ENCODE peak calls at places on chromosome 7, in four cellular contexts. Z is H1, K is mesendoderm, W is neuronal stem cell. R is an unnamed sample.

GRCh38 chr7:46558482-46559193 is 637.6 kb upstream of the IGFBP3 start:
- DNase-seq in Z (no peak), W (no peak), K (no peak), R (peak)

GRCh38 chr7:121872831-121873764 is at the start of gene PTPRZ1:
- DNase-seq in K (peak), W (peak), Z (peak), R (peak)

GRCh38 chr7:137895301-137896201 is 48.8 kb upstream of the DGKI start:
- DNase-seq in K (peak), W (no peak), Z (no peak), R (no peak)

GRCh38 chr7:52696183-52696582 is 339.2 kb upstream of the POM121L12 start:
- DNase-seq in K (peak), W (no peak), Z (no peak), R (no peak)

GRCh38 chr7:148318092-148318756 is 272.3 kb upstream of the C7orf33 start:
- DNase-seq in Z (no peak), K (peak), W (no peak), R (no peak)

GRCh38 chr7:42128703-42129102 is 108.3 kb downstream of the GLI3 start:
- DNase-seq in K (peak), W (no peak), Z (no peak), R (no peak)

GRCh38 chr7:67618569-67619543 is 622.2 kb downstream of the TYW1 start:
- DNase-seq in W (no peak), K (peak), Z (peak), R (no peak)

GRCh38 chr7:158861936-158862704 is 5.8 kb downstream of the DYNC2I1 start:
- DNase-seq in Z (no peak), K (no peak), W (no peak), R (no peak)

GRCh38 chr7:128361463-128362441 is at the start of gene PRRT4:
- DNase-seq in W (no peak), K (peak), Z (peak), R (no peak)

DNA sequence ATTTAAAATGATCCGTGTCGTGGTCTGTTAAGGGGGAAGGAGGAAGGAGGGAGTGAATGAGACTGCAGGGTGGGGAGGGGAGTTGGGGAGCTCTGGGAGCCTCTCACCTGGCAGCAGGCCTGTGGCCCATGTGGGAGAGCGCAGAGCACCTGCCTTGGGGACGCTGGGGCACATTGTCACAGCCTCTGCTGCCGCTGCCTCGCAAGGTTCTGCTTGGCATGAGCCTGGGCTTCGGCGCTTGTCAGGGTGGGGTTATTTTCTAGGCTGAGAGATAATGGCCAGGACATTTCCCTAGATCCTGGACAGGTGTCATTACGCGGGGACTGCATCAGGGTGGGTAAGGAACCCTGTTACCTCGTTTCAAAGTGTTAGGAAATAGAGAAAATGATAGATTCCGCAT is 2.2 kb upstream of the SUN1 start:
- DNase-seq in K (no peak), Z (no peak), W (no peak), R (no peak)
- H2BK15ac ChIP-seq in K (no peak), Z (no peak), W (no peak), R (no peak)

GRCh38 chr7:139035588-139036353 is at the start of gene ZC3HAV1L:
- DNase-seq in K (peak), W (peak), Z (peak), R (peak)
- H2BK15ac ChIP-seq in K (no peak), W (peak), Z (peak), R (peak)

GRCh38 chr7:49670991-49671390 is 102.4 kb upstream of the VWC2 start:
- DNase-seq in W (no peak), K (no peak), Z (no peak), R (no peak)
- H2BK15ac ChIP-seq in W (peak), K (no peak), Z (no peak), R (no peak)

DNA sequence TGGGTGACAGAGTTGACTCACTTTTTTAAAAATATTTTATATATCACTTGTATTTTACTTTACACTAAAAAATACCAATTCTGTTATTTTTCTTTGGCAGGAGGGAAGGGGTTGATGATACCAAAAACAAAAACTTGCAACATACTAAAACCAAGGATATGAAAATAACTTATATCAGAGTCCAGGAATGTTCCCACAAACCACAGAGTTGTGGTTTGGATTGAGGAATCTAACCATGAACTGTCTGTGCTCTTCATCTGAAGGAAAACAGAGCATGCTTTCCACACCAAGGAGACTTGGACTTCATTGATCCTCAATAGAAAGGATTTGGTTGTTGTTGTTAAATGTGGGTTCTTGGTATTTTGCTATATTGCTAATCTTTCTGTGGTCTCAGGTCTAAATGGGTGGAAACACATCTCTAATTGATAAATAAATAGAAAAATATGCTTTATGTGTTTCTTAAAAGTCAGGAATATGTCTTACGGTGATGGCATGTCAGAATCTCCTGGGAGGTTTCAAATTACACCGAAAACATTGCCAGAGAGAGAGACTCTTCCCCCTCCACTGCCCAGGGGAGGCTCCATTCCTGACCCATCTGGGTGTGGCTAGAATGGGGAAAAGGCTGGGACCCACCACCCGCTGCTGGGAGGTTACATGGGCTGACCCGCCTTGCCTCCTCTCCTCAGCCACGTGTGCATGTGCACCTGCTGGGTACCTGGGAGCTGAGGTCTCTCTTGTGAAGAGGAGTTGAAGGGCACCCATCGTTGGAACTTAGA is 46.9 kb upstream of the STK17A start:
- DNase-seq in K (no peak), W (no peak), Z (no peak), R (peak)
- H2BK15ac ChIP-seq in K (no peak), W (no peak), Z (no peak), R (peak)

R was measured in IMR-90.